ENCODE peak calls at places on chromosomes 4 and X, in nine cellular contexts. One of them, this sample, is unnamed.

GRCh38 chrX:274904-275475 is 6.2 kb upstream of the PLCXD1 start:
- DNase-seq in brain microvascular endothelial cell: no peak
- DNase-seq in fibroblast of villous mesenchyme: peak
- DNase-seq in AG10803: no peak
- DNase-seq in WTC11: peak
- DNase-seq in IMR-90: no peak
- DNase-seq in mammary epithelial cell: no peak
- DNase-seq in CD8-positive, alpha-beta T cell: no peak
- DNase-seq in colonic mucosa: peak
- DNase-seq in this sample: peak

GRCh38 chr4:23890369-23891063 is 669 bp upstream of the PPARGC1A start:
- DNase-seq in brain microvascular endothelial cell: no peak
- DNase-seq in fibroblast of villous mesenchyme: peak
- DNase-seq in AG10803: no peak
- DNase-seq in WTC11: no peak
- DNase-seq in IMR-90: no peak
- DNase-seq in mammary epithelial cell: no peak
- DNase-seq in CD8-positive, alpha-beta T cell: no peak
- DNase-seq in colonic mucosa: no peak
- DNase-seq in this sample: no peak

GRCh38 chr4:188372856-188373255 is 233.6 kb downstream of the TRIML1 start:
- DNase-seq in brain microvascular endothelial cell: no peak
- DNase-seq in fibroblast of villous mesenchyme: peak
- DNase-seq in AG10803: peak
- DNase-seq in WTC11: no peak
- DNase-seq in IMR-90: peak
- DNase-seq in mammary epithelial cell: peak
- DNase-seq in CD8-positive, alpha-beta T cell: no peak
- DNase-seq in colonic mucosa: no peak
- DNase-seq in this sample: no peak

GRCh38 chrX:20968996-20969395 is 405.2 kb upstream of the CNKSR2 start:
- DNase-seq in brain microvascular endothelial cell: no peak
- DNase-seq in fibroblast of villous mesenchyme: peak
- DNase-seq in AG10803: peak
- DNase-seq in WTC11: no peak
- DNase-seq in IMR-90: no peak
- DNase-seq in mammary epithelial cell: peak
- DNase-seq in CD8-positive, alpha-beta T cell: no peak
- DNase-seq in colonic mucosa: no peak
- DNase-seq in this sample: no peak

GRCh38 chr4:27789768-27790167 is 929.1 kb downstream of the STIM2 start:
- DNase-seq in brain microvascular endothelial cell: peak
- DNase-seq in fibroblast of villous mesenchyme: no peak
- DNase-seq in AG10803: no peak
- DNase-seq in WTC11: no peak
- DNase-seq in IMR-90: peak
- DNase-seq in mammary epithelial cell: no peak
- DNase-seq in CD8-positive, alpha-beta T cell: no peak
- DNase-seq in colonic mucosa: no peak
- DNase-seq in this sample: no peak

GRCh38 chr4:8766610-8767009 is 105.0 kb downstream of the HMX1 start:
- DNase-seq in brain microvascular endothelial cell: no peak
- DNase-seq in fibroblast of villous mesenchyme: no peak
- DNase-seq in AG10803: no peak
- DNase-seq in WTC11: peak
- DNase-seq in IMR-90: no peak
- DNase-seq in mammary epithelial cell: no peak
- DNase-seq in CD8-positive, alpha-beta T cell: no peak
- DNase-seq in colonic mucosa: no peak
- DNase-seq in this sample: no peak

GRCh38 chrX:82087699-82088098 is 885.8 kb downstream of the SH3BGRL start:
- DNase-seq in brain microvascular endothelial cell: no peak
- DNase-seq in fibroblast of villous mesenchyme: no peak
- DNase-seq in AG10803: no peak
- DNase-seq in WTC11: no peak
- DNase-seq in IMR-90: no peak
- DNase-seq in mammary epithelial cell: no peak
- DNase-seq in CD8-positive, alpha-beta T cell: no peak
- DNase-seq in colonic mucosa: no peak
- DNase-seq in this sample: no peak

GRCh38 chr4:145069361-145069760 is 28.6 kb downstream of the ANAPC10 start:
- DNase-seq in brain microvascular endothelial cell: peak
- DNase-seq in fibroblast of villous mesenchyme: peak
- DNase-seq in AG10803: peak
- DNase-seq in WTC11: no peak
- DNase-seq in IMR-90: peak
- DNase-seq in mammary epithelial cell: peak
- DNase-seq in CD8-positive, alpha-beta T cell: no peak
- DNase-seq in colonic mucosa: no peak
- DNase-seq in this sample: no peak

GRCh38 chr4:100742045-100742444 is 224.2 kb upstream of the EMCN start:
- DNase-seq in brain microvascular endothelial cell: peak
- DNase-seq in fibroblast of villous mesenchyme: peak
- DNase-seq in AG10803: peak
- DNase-seq in WTC11: no peak
- DNase-seq in IMR-90: peak
- DNase-seq in mammary epithelial cell: peak
- DNase-seq in CD8-positive, alpha-beta T cell: no peak
- DNase-seq in colonic mucosa: no peak
- DNase-seq in this sample: no peak

GRCh38 chr4:25209702-25210101 is 24.1 kb upstream of the PI4K2B start:
- DNase-seq in brain microvascular endothelial cell: no peak
- DNase-seq in fibroblast of villous mesenchyme: no peak
- DNase-seq in AG10803: no peak
- DNase-seq in WTC11: no peak
- DNase-seq in IMR-90: no peak
- DNase-seq in mammary epithelial cell: no peak
- DNase-seq in CD8-positive, alpha-beta T cell: no peak
- DNase-seq in colonic mucosa: no peak
- DNase-seq in this sample: no peak

GRCh38 chr4:96383349-96383748 is 543.5 kb downstream of the PDHA2 start:
- DNase-seq in brain microvascular endothelial cell: no peak
- DNase-seq in fibroblast of villous mesenchyme: no peak
- DNase-seq in AG10803: no peak
- DNase-seq in WTC11: no peak
- DNase-seq in IMR-90: no peak
- DNase-seq in mammary epithelial cell: no peak
- DNase-seq in CD8-positive, alpha-beta T cell: no peak
- DNase-seq in colonic mucosa: no peak
- DNase-seq in this sample: no peak

GRCh38 chrX:47854474-47854873 is 17.8 kb downstream of the ZNF81 start:
- DNase-seq in brain microvascular endothelial cell: peak
- DNase-seq in fibroblast of villous mesenchyme: peak
- DNase-seq in AG10803: peak
- DNase-seq in WTC11: peak
- DNase-seq in IMR-90: peak
- DNase-seq in mammary epithelial cell: peak
- DNase-seq in CD8-positive, alpha-beta T cell: peak
- DNase-seq in colonic mucosa: peak
- DNase-seq in this sample: no peak

GRCh38 chr4:110484029-110484428 is 8.1 kb downstream of the ENPEP start:
- DNase-seq in brain microvascular endothelial cell: no peak
- DNase-seq in fibroblast of villous mesenchyme: no peak
- DNase-seq in AG10803: no peak
- DNase-seq in WTC11: no peak
- DNase-seq in IMR-90: no peak
- DNase-seq in mammary epithelial cell: no peak
- DNase-seq in CD8-positive, alpha-beta T cell: no peak
- DNase-seq in colonic mucosa: no peak
- DNase-seq in this sample: no peak

GRCh38 chr4:89469930-89470375 is 162.4 kb upstream of the GPRIN3 start:
- DNase-seq in brain microvascular endothelial cell: peak
- DNase-seq in fibroblast of villous mesenchyme: peak
- DNase-seq in AG10803: peak
- DNase-seq in WTC11: no peak
- DNase-seq in IMR-90: peak
- DNase-seq in mammary epithelial cell: peak
- DNase-seq in CD8-positive, alpha-beta T cell: no peak
- DNase-seq in colonic mucosa: no peak
- DNase-seq in this sample: no peak

GRCh38 chr4:79042079-79042674 is 102.9 kb upstream of the PAQR3 start:
- DNase-seq in brain microvascular endothelial cell: peak
- DNase-seq in fibroblast of villous mesenchyme: peak
- DNase-seq in AG10803: peak
- DNase-seq in WTC11: no peak
- DNase-seq in IMR-90: peak
- DNase-seq in mammary epithelial cell: peak
- DNase-seq in CD8-positive, alpha-beta T cell: no peak
- DNase-seq in colonic mucosa: peak
- DNase-seq in this sample: no peak

GRCh38 chr4:102477657-102478056 is 23.5 kb upstream of the NFKB1 start:
- DNase-seq in brain microvascular endothelial cell: no peak
- DNase-seq in fibroblast of villous mesenchyme: peak
- DNase-seq in AG10803: peak
- DNase-seq in WTC11: no peak
- DNase-seq in IMR-90: peak
- DNase-seq in mammary epithelial cell: peak
- DNase-seq in CD8-positive, alpha-beta T cell: no peak
- DNase-seq in colonic mucosa: no peak
- DNase-seq in this sample: no peak

GRCh38 chr4:20313237-20314030 is 61.7 kb downstream of the SLIT2 start:
- DNase-seq in brain microvascular endothelial cell: no peak
- DNase-seq in fibroblast of villous mesenchyme: no peak
- DNase-seq in AG10803: no peak
- DNase-seq in WTC11: peak
- DNase-seq in IMR-90: no peak
- DNase-seq in mammary epithelial cell: no peak
- DNase-seq in CD8-positive, alpha-beta T cell: no peak
- DNase-seq in colonic mucosa: peak
- DNase-seq in this sample: no peak
- TF ChIP-seq CTCF in brain microvascular endothelial cell: peak
- TF ChIP-seq CTCF in fibroblast of villous mesenchyme: no peak
- TF ChIP-seq CTCF in AG10803: no peak
- TF ChIP-seq CTCF in WTC11: peak
- TF ChIP-seq CTCF in IMR-90: no peak
- TF ChIP-seq CTCF in mammary epithelial cell: peak
- TF ChIP-seq CTCF in CD8-positive, alpha-beta T cell: no peak
- TF ChIP-seq CTCF in colonic mucosa: no peak
- TF ChIP-seq CTCF in this sample: no peak

DNA sequence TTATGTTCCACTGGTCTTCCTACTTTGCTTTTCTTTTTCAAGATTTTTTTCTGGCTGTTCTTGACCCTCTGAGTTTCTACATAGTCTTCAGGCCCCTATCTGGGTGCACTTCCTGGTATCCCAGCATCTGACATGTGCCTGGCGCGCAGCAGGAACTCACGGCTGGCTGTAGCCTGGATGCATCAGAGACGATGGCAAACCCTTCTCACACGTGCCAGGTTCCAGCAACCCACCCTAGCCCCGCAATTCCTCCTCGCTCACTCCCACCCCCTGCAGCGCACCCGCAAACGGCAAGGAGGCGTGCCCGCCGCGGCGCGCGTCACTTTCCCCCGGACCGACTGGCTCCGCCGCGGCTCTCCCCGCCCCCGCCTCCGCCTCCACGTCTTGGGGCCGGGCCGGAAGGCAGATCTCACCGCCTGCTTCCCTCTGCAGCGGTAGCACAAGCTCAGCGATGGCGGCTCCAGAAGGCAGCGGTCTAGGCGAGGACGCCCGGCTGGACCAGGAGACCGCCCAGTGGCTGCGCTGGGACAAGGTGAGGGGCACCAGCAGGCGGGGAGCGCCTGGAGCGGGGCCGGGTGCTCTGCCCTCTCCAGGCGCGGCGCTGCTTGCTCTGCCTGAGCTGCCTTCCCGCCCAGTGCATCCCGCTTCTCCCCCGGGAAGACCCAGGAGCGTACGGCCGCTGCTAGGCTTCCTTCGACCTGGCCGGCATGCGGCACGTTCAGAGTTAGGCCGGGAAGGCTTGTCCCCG is at the start of gene PGM2:
- DNase-seq in brain microvascular endothelial cell: peak
- DNase-seq in fibroblast of villous mesenchyme: peak
- DNase-seq in AG10803: peak
- DNase-seq in WTC11: peak
- DNase-seq in IMR-90: peak
- DNase-seq in mammary epithelial cell: peak
- DNase-seq in CD8-positive, alpha-beta T cell: peak
- DNase-seq in colonic mucosa: peak
- DNase-seq in this sample: peak
- TF ChIP-seq CTCF in brain microvascular endothelial cell: peak
- TF ChIP-seq CTCF in fibroblast of villous mesenchyme: no peak
- TF ChIP-seq CTCF in AG10803: peak
- TF ChIP-seq CTCF in WTC11: no peak
- TF ChIP-seq CTCF in IMR-90: peak
- TF ChIP-seq CTCF in mammary epithelial cell: no peak
- TF ChIP-seq CTCF in CD8-positive, alpha-beta T cell: no peak
- TF ChIP-seq CTCF in colonic mucosa: no peak
- TF ChIP-seq CTCF in this sample: no peak

GRCh38 chr4:175891231-175891630 is 79.2 kb upstream of the GPM6A start:
- DNase-seq in brain microvascular endothelial cell: no peak
- DNase-seq in fibroblast of villous mesenchyme: no peak
- DNase-seq in AG10803: no peak
- DNase-seq in WTC11: no peak
- DNase-seq in IMR-90: no peak
- DNase-seq in mammary epithelial cell: no peak
- DNase-seq in CD8-positive, alpha-beta T cell: no peak
- DNase-seq in colonic mucosa: no peak
- DNase-seq in this sample: no peak

DNA sequence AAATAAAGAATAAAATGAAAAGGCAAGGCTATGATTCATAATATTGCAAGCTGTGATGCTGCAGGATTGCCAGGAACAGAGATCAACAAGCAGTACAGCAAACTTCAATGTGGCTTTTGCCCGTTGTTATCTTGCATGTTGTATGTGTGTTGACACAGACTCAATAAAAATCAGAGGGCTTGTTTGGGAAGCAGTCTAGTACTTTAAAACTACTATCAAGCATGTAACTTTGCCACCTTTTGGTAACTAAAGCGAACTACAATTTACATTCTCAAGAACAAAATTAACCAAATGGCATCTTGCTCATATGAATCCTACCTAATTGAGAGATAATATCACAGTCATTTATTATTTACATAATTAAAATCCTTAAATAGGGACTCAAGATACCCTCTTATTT is 79.8 kb upstream of the GPM6A start:
- DNase-seq in brain microvascular endothelial cell: no peak
- DNase-seq in fibroblast of villous mesenchyme: peak
- DNase-seq in AG10803: peak
- DNase-seq in WTC11: no peak
- DNase-seq in IMR-90: peak
- DNase-seq in mammary epithelial cell: peak
- DNase-seq in CD8-positive, alpha-beta T cell: no peak
- DNase-seq in colonic mucosa: no peak
- DNase-seq in this sample: no peak
- TF ChIP-seq CTCF in brain microvascular endothelial cell: peak
- TF ChIP-seq CTCF in fibroblast of villous mesenchyme: peak
- TF ChIP-seq CTCF in AG10803: peak
- TF ChIP-seq CTCF in WTC11: no peak
- TF ChIP-seq CTCF in IMR-90: peak
- TF ChIP-seq CTCF in mammary epithelial cell: peak
- TF ChIP-seq CTCF in CD8-positive, alpha-beta T cell: no peak
- TF ChIP-seq CTCF in colonic mucosa: no peak
- TF ChIP-seq CTCF in this sample: peak

DNA sequence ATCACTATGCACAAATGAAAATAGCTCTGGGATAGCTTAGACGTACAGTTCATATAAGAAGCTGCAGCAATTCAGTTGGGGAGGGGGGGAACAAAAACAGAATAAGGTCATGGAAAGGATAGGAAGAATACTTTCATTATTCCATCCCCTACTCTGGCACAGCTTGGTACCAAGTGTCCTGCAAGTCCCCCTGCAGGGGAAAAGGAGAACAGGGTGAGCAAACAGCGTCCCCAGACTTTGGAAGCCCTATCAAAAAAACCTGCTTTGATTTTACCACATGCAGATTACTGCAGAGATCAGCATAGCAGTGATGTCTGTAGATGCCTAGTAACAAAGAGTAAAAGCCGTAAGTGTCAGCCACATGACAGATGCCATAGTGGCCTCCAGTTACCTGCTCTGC is 209.4 kb upstream of the NEIL3 start:
- DNase-seq in brain microvascular endothelial cell: no peak
- DNase-seq in fibroblast of villous mesenchyme: no peak
- DNase-seq in AG10803: no peak
- DNase-seq in WTC11: no peak
- DNase-seq in IMR-90: no peak
- DNase-seq in mammary epithelial cell: no peak
- DNase-seq in CD8-positive, alpha-beta T cell: no peak
- DNase-seq in colonic mucosa: no peak
- DNase-seq in this sample: no peak
- TF ChIP-seq CTCF in brain microvascular endothelial cell: peak
- TF ChIP-seq CTCF in fibroblast of villous mesenchyme: no peak
- TF ChIP-seq CTCF in AG10803: no peak
- TF ChIP-seq CTCF in WTC11: no peak
- TF ChIP-seq CTCF in IMR-90: no peak
- TF ChIP-seq CTCF in mammary epithelial cell: no peak
- TF ChIP-seq CTCF in CD8-positive, alpha-beta T cell: no peak
- TF ChIP-seq CTCF in colonic mucosa: no peak
- TF ChIP-seq CTCF in this sample: no peak